ENCODE peak calls at places on chromosomes 13 and 19, in seven cellular contexts. X is GM12878, S is AG10803, R is cardiac muscle cell, P is upper lobe of right lung, A is AG04449, O is foreskin keratinocyte. J is an unnamed sample.

GRCh38 chr13:23586336-23586735 is 16.1 kb downstream of the TNFRSF19 start:
- DNase-seq in X (no peak), S (peak; percentile 8), R (no peak), P (no peak), A (no peak), O (no peak), J (no peak)

GRCh38 chr19:47107201-47107952 is 6.2 kb downstream of the ZC3H4 start:
- DNase-seq in X (no peak), S (no peak), R (no peak), P (no peak), A (no peak), O (no peak), J (no peak)

GRCh38 chr13:80379245-80379644 is 38.3 kb upstream of the SPRY2 start:
- DNase-seq in X (no peak), S (peak; percentile 43), R (peak; percentile 64), P (no peak), A (no peak), O (peak; percentile 78), J (no peak)

GRCh38 chr13:60329221-60329983 is 67.6 kb upstream of the TDRD3 start:
- DNase-seq in X (peak; percentile 7), S (peak; percentile 17), R (peak; percentile 59), P (peak; percentile 64), A (no peak), O (peak; percentile 9), J (peak; percentile 12)

GRCh38 chr19:14763497-14764145 is 14.7 kb downstream of the ADGRE2 start:
- DNase-seq in X (no peak), S (no peak), R (no peak), P (no peak), A (no peak), O (no peak), J (no peak)

GRCh38 chr13:74206061-74206561 is 71.9 kb upstream of the KLF12 start:
- DNase-seq in X (no peak), S (peak; percentile 91), R (peak; percentile 72), P (no peak), A (peak; percentile 83), O (peak; percentile 54), J (no peak)

GRCh38 chr19:43432866-43433673 is 18.4 kb downstream of the TEX101 start:
- DNase-seq in X (no peak), S (peak; percentile 51), R (peak; percentile 63), P (peak; percentile 70), A (no peak), O (peak; percentile 48), J (peak; percentile 55)

GRCh38 chr19:10021863-10022262 is 8.6 kb downstream of the RDH8 start:
- DNase-seq in X (no peak), S (no peak), R (no peak), P (no peak), A (no peak), O (no peak), J (no peak)

GRCh38 chr13:72808917-72809500 is 27.1 kb downstream of the PIBF1 start:
- DNase-seq in X (no peak), S (peak; percentile 4), R (peak; percentile 28), P (no peak), A (no peak), O (no peak), J (no peak)

GRCh38 chr13:99686157-99686572 is 184.9 kb downstream of the TM9SF2 start:
- DNase-seq in X (no peak), S (peak; percentile 12), R (peak; percentile 14), P (no peak), A (no peak), O (no peak), J (no peak)

GRCh38 chr13:41544824-41545707 is 87.7 kb downstream of the RGCC start:
- DNase-seq in X (no peak), S (peak; percentile 31), R (no peak), P (no peak), A (no peak), O (peak; percentile 91), J (no peak)

GRCh38 chr19:18929311-18929710 is 9.8 kb downstream of the DDX49 start:
- DNase-seq in X (no peak), S (no peak), R (no peak), P (no peak), A (no peak), O (no peak), J (no peak)

GRCh38 chr19:33248104-33248503 is 22.5 kb upstream of the SLC7A10 start:
- DNase-seq in X (no peak), S (no peak), R (no peak), P (no peak), A (no peak), O (no peak), J (no peak)

GRCh38 chr19:40604647-40605200 is 3.6 kb downstream of the LTBP4 start:
- DNase-seq in X (no peak), S (no peak), R (no peak), P (no peak), A (no peak), O (peak; percentile 56), J (no peak)

GRCh38 chr19:40603719-40604646 is 2.8 kb downstream of the LTBP4 start:
- DNase-seq in X (peak; percentile 88), S (peak; percentile 91), R (peak; percentile 97), P (peak; percentile 99), A (no peak), O (peak; percentile 98), J (peak; percentile 82)

GRCh38 chr19:40607311-40607871 is 6.2 kb downstream of the LTBP4 start:
- DNase-seq in X (no peak), S (no peak), R (no peak), P (no peak), A (no peak), O (no peak), J (no peak)

GRCh38 chr19:40603071-40603718 is 2.0 kb downstream of the LTBP4 start:
- DNase-seq in X (no peak), S (peak; percentile 36), R (peak; percentile 73), P (no peak), A (no peak), O (peak; percentile 61), J (no peak)

DNA sequence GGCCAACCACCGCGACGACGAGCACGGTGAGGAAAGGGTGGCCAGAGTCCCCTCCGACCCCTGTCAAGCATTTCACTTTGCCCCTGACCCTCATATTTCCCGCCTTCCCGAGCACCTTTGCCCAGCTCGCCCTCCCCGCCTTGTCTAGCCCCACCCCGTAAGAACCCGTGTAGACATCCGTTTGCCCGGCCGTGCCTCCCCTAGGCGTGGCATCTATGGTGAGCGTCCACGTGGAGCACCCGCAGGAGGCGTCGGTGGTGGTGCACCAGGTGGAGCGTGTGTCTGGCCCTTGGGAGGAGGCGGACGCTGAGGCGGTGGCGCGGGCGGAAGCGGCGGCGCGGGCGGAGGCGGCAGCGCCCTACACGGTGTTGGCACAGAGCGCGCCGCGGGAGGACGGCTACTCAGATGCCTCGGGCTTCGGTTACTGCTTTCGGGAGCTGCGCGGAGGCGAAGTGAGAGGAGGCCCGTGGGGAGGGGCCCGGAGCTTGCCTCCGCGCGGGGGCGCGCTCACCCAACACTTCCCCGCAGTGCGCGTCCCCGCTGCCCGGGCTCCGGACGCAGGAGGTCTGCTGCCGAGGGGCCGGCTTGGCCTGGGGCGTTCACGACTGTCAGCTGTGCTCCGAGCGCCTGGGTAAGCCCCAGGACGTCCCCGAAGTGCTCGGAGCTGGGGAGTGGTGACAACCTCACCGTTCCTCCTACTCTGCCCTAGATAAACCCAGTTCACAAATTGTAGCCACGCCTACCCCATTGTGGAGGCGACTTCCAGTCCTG is 4.2 kb downstream of the LTBP4 start:
- DNase-seq in X (peak; percentile 48), S (peak; percentile 46), R (peak; percentile 62), P (peak; percentile 92), A (no peak), O (peak; percentile 94), J (no peak)
- TF ChIP-seq CTCF in X (peak; percentile 20), S (peak; percentile 1), R (peak; percentile 17), P (peak; percentile 23), A (peak; percentile 27), O (peak; percentile 70), J (no peak)

DNA sequence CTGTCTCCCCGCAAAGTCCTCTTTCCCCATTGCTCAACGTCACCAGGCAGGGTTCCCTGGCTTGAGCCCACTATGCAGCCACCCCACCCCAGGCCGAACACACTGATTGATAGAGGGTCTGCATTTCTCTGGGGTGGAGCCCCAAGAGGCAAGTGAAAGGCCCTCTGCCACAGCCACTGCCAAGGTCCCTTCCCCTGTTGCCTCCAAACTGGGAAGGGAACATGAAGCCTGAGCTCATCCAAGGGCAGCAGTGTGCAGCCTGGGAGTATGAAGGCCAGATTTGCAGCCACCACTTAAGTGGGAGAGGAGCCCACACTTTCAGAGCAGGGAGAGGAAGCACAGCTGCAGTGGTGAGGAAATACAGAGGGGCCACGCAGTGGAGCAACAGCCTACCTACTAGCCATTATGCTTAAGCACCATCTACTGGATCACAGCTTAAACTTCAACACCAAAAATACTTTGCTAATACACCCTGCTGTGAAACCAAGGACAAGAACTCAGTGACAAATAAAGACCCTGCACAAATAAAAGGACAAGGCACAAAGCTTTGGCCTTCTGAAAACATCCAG is 48.6 kb downstream of the UBL3 start:
- DNase-seq in X (no peak), S (peak; percentile 22), R (peak; percentile 25), P (peak; percentile 65), A (no peak), O (no peak), J (no peak)
- TF ChIP-seq CTCF in X (no peak), S (peak; percentile 22), R (no peak), P (no peak), A (no peak), O (peak; percentile 3), J (no peak)

DNA sequence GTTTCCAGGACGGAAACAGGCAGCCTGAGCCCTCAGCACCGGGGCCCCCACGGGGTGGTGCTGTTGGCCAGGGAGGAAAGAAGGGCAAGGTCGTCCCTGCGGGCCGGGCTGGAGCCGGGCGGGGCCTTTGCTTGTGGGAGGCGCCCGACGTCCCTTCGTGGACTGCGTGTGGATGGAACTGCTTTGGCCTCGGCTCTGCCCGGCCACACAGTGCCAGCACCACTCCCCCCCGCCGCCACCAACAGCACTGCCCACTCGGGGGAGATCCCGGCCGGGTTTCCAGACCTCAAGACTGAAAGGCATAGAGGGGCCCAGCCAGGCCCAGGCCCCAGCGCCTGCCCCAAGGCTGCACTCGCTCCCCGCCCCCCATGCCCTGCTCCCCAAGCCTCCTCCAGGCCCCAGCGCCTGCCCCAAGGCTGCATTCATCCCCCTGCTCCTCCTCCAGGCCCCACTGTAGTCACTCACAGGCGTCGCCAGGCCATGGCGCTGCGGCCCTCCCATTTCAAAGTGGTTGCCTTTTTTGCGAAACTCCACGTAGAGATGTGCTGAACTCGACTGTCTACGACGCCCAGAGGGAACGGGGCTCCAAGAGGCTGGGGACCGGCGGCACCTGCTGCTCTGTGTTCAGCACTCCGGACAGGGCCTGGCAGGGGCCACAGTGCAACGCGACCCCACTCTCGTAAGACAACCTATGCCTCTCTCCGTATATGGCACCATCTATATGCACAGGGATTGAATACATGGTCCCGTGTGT is 22.5 kb downstream of the C13orf46 start:
- DNase-seq in X (no peak), S (peak; percentile 83), R (peak; percentile 89), P (peak; percentile 93), A (no peak), O (peak; percentile 52), J (peak; percentile 45)
- TF ChIP-seq CTCF in X (peak; percentile 70), S (peak; percentile 80), R (peak; percentile 91), P (peak; percentile 78), A (peak; percentile 78), O (peak; percentile 92), J (peak; percentile 60)

GRCh38 chr19:3687774-3688706 is 12.2 kb downstream of the PIP5K1C start:
- DNase-seq in X (no peak), S (no peak), R (no peak), P (no peak), A (no peak), O (peak; percentile 17), J (no peak)
- TF ChIP-seq CTCF in X (peak; percentile 1), S (no peak), R (no peak), P (no peak), A (no peak), O (no peak), J (no peak)